ENCODE peak calls at places on chromosomes 7 and 10, in five cellular contexts. C is SK-N-SH, O is HEK293T, A is HepG2, P is K562. H is an unnamed sample.
A peak's percentile ranks its signal among the peaks of the same experiment; 100 is the strongest.

GRCh38 chr10:93124580-93125318 is 51.1 kb downstream of the CYP26A1 start:
- DNase-seq in A (no peak), C (no peak), P (no peak), O (no peak), H (peak; percentile 51)

GRCh38 chr10:120017731-120018130 is 125.2 kb downstream of the SEC23IP start:
- DNase-seq in P (no peak), A (no peak), O (no peak), C (no peak), H (no peak)

GRCh38 chr7:90297118-90297517 is 24.0 kb downstream of the FAM237B start:
- DNase-seq in O (no peak), C (no peak), A (no peak), P (no peak), H (no peak)

GRCh38 chr7:102260856-102261255 is 25.8 kb upstream of the SH2B2 start:
- DNase-seq in P (peak; percentile 55), A (no peak), C (peak; percentile 96), O (no peak), H (no peak)

GRCh38 chr10:133245439-133246235 is 8.0 kb downstream of the VENTX start:
- DNase-seq in A (peak; percentile 41), C (no peak), O (no peak), P (peak; percentile 86), H (no peak)

GRCh38 chr10:130202984-130203617 is 66.9 kb downstream of the GLRX3 start:
- DNase-seq in O (no peak), P (no peak), A (no peak), C (no peak), H (no peak)

GRCh38 chr7:117827861-117828260 is 45.4 kb downstream of the CTTNBP2 start:
- DNase-seq in A (no peak), P (no peak), C (no peak), O (no peak), H (no peak)

GRCh38 chr10:86215021-86215420 is 151.6 kb downstream of the GRID1 start:
- DNase-seq in P (no peak), O (no peak), A (no peak), C (no peak), H (no peak)

GRCh38 chr7:1938788-1939433 is 268.8 kb downstream of the ELFN1 start:
- DNase-seq in A (no peak), O (no peak), P (no peak), C (no peak), H (no peak)

GRCh38 chr7:156612930-156613329 is 27.6 kb upstream of the RNF32 start:
- DNase-seq in C (no peak), A (no peak), O (no peak), P (no peak), H (peak; percentile 55)

GRCh38 chr10:63114031-63114814 is 18.9 kb upstream of the NRBF2 start:
- DNase-seq in A (peak; percentile 72), C (no peak), P (no peak), O (no peak), H (no peak)

GRCh38 chr7:88344956-88345832 is 38.5 kb upstream of the STEAP4 start:
- DNase-seq in C (peak; percentile 47), A (peak; percentile 6), O (peak; percentile 66), P (peak; percentile 13), H (no peak)

GRCh38 chr10:78901694-78902093 is 167.1 kb upstream of the ZMIZ1 start:
- DNase-seq in C (no peak), P (no peak), O (no peak), A (no peak), H (no peak)

GRCh38 chr7:18995270-18995671 is 122.2 kb downstream of the TWIST1 start:
- DNase-seq in P (no peak), C (peak; percentile 76), A (no peak), O (no peak), H (no peak)

GRCh38 chr7:63041786-63042185 is 956.9 kb upstream of the ZNF722 start:
- DNase-seq in O (no peak), C (no peak), P (no peak), A (no peak), H (no peak)
- TF ChIP-seq FOXM1 in O (no peak), C (no peak), P (no peak), A (no peak), H (no peak)

GRCh38 chr7:70239930-70240329 is 641.7 kb downstream of the AUTS2 start:
- DNase-seq in C (no peak), O (no peak), A (no peak), P (no peak), H (no peak)
- TF ChIP-seq FOXM1 in C (no peak), O (no peak), A (no peak), P (no peak), H (no peak)

GRCh38 chr7:79979437-79979836 is 155.2 kb upstream of the GNAI1 start:
- DNase-seq in P (no peak), O (no peak), C (no peak), A (no peak), H (no peak)
- TF ChIP-seq FOXM1 in P (no peak), O (no peak), C (no peak), A (no peak), H (no peak)

DNA sequence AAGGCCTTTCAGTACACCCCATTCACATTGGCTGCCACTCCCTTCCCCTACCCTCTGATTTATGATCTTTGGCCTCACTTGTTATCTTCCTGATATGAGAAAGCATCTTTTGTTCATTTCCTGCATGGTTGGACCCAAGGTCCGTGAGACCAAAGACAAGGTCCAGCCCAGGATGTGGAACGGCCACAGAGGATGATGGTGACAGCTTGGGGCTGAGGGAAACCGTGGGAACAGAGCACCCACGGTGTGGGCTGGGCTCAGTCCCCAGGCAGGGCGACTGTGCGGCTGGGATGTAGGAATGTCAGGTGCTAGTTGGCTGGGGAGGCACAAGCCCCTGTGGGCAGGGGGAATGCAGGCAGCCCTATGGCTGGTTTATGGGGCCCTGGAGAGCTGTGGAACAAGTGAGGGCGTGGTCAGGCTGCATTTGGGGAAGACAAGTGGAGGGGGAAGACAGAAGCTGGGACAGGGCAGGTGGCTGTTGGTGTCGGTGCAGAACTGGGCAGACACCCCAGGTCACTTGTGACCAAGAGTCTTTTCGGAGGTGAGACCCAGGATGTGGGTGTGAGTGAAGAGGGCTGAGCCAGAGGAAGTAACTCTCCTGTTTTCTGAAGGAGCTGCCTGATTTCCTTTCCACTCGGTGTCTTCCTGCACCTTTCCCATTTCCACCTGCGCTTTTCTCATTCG is 51.7 kb upstream of the IGFBP3 start:
- DNase-seq in A (peak; percentile 88), P (no peak), O (no peak), C (no peak), H (no peak)
- TF ChIP-seq FOXM1 in A (no peak), P (no peak), O (no peak), C (no peak), H (no peak)

GRCh38 chr10:74380780-74381179 is 229.8 kb downstream of the ADK start:
- DNase-seq in C (no peak), A (no peak), O (no peak), P (no peak), H (no peak)

GRCh38 chr10:74383617-74384016 is 232.6 kb downstream of the ADK start:
- DNase-seq in P (no peak), C (no peak), O (no peak), A (no peak), H (no peak)

GRCh38 chr10:74382643-74383042 is 231.6 kb downstream of the ADK start:
- DNase-seq in C (no peak), P (no peak), O (no peak), A (no peak), H (no peak)

GRCh38 chr10:74381291-74381885 is 230.4 kb downstream of the ADK start:
- DNase-seq in C (no peak), O (no peak), P (no peak), A (no peak), H (no peak)

GRCh38 chr10:74384615-74385213 is 233.7 kb downstream of the ADK start:
- DNase-seq in A (no peak), C (no peak), O (no peak), P (no peak), H (no peak)
- TF ChIP-seq FOXM1 in A (no peak), C (no peak), O (no peak), P (no peak), H (no peak)

GRCh38 chr10:8044331-8044907 is 10.1 kb upstream of the GATA3 start:
- DNase-seq in P (no peak), O (no peak), C (peak; percentile 68), A (no peak), H (no peak)

GRCh38 chr10:8042032-8042863 is 12.2 kb upstream of the GATA3 start:
- DNase-seq in C (no peak), O (no peak), A (no peak), P (no peak), H (no peak)

GRCh38 chr10:8043569-8044306 is 10.8 kb upstream of the GATA3 start:
- DNase-seq in C (peak; percentile 25), A (no peak), O (no peak), P (no peak), H (no peak)

GRCh38 chr10:8041284-8042031 is 13.0 kb upstream of the GATA3 start:
- DNase-seq in C (no peak), A (no peak), P (no peak), O (no peak), H (no peak)

DNA sequence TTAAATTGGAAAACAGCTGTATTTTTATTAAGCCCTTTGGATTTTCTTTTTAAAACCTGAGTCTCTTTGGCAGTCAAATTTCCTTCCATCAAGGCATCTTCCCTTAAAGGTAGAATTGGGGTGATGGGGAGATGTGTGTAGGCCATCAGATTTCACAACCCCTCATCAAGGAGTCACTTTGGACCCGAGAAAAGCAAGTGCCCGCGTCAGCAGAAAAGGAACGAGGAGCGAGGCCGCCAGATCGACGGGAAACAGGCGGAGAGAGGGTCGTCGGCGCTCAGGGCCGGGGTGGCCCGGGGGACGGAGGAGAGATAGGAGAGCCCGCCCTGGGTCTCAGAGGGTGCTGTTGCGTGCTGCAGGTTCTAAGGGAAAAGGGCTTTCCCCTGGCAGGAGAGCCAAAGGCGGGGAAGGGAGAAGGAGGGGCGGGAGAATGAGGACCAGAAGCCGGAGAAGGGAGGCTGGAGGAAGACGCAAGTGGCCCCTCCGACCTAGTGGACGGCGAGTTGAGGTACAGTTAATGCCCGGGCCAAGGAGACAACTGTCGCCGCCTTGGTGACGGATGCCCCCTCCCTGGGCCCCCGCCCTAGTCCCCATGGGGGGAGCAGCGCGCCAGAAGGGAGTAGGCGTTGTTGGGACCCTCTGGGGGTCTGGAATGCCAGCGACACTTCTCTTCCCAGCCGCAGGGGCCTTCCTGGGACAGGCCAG is 11.5 kb upstream of the GATA3 start:
- DNase-seq in P (no peak), A (no peak), C (peak; percentile 22), O (no peak), H (no peak)
- TF ChIP-seq FOXM1 in P (no peak), A (no peak), C (no peak), O (no peak), H (no peak)